ENCODE peak calls at places on chromosome 21, in eight cellular contexts. Z is CD8-positive, alpha-beta T cell; C is lower lobe of right lung; L is GM23338; Q is GM06990; B is fibroblast of lung; V is astrocyte of the spinal cord; A is tibial artery. S is an unnamed sample.

GRCh38 chr21:27201197-27201596 is 234.3 kb upstream of the ADAMTS5 start:
- DNase-seq in Z (no peak), B (peak), Q (no peak), C (no peak), A (no peak), V (peak), L (no peak), S (no peak)

GRCh38 chr21:44956356-44957046 is 16.7 kb downstream of the SLX9 start:
- DNase-seq in V (no peak), Q (no peak), L (no peak), B (no peak), A (peak), C (peak), Z (no peak), S (no peak)

GRCh38 chr21:20943476-20944085 is 54.6 kb upstream of the NCAM2 start:
- DNase-seq in C (no peak), L (no peak), Q (no peak), V (no peak), Z (no peak), B (no peak), A (no peak), S (no peak)

GRCh38 chr21:37669249-37669648 is 247.0 kb downstream of the KCNJ6 start:
- DNase-seq in Z (no peak), C (no peak), L (no peak), B (no peak), A (no peak), Q (no peak), V (no peak), S (no peak)

GRCh38 chr21:34027727-34028461 is 45.5 kb upstream of the MRPS6 start:
- DNase-seq in B (no peak), L (no peak), C (no peak), Q (no peak), Z (no peak), V (no peak), A (no peak), S (no peak)

GRCh38 chr21:34878501-34878900 is 170.6 kb downstream of the RUNX1 start:
- DNase-seq in A (no peak), L (no peak), B (no peak), Z (no peak), C (peak), V (no peak), Q (no peak), S (no peak)

GRCh38 chr21:16279658-16280581 is 550.1 kb downstream of the USP25 start:
- DNase-seq in V (peak), C (no peak), A (no peak), L (peak), Z (no peak), B (peak), Q (no peak), S (no peak)

GRCh38 chr21:31801551-31802234 is 69.8 kb upstream of the SCAF4 start:
- DNase-seq in B (no peak), Z (no peak), Q (no peak), L (no peak), V (no peak), A (no peak), C (no peak), S (no peak)

GRCh38 chr21:27475363-27475955 is 508.6 kb upstream of the ADAMTS5 start:
- DNase-seq in Z (no peak), C (no peak), L (no peak), A (no peak), B (no peak), Q (no peak), V (no peak), S (no peak)

GRCh38 chr21:37341254-37341960 is 25.2 kb upstream of the DYRK1A start:
- DNase-seq in Z (no peak), V (no peak), Q (no peak), B (no peak), A (no peak), L (no peak), C (no peak), S (no peak)

GRCh38 chr21:34833465-34833864 is 164.7 kb downstream of the CLIC6 start:
- DNase-seq in A (no peak), C (no peak), B (no peak), Q (no peak), V (no peak), Z (no peak), L (no peak), S (no peak)

GRCh38 chr21:31786164-31786920 is 54.4 kb upstream of the SCAF4 start:
- DNase-seq in C (no peak), A (no peak), L (no peak), Q (no peak), Z (no peak), V (no peak), B (no peak), S (no peak)

GRCh38 chr21:45467221-45467779 is 62.3 kb downstream of the COL18A1 start:
- DNase-seq in Z (no peak), Q (no peak), A (no peak), V (no peak), L (no peak), B (no peak), C (no peak), S (no peak)

GRCh38 chr21:45465105-45465504 is 60.1 kb downstream of the COL18A1 start:
- DNase-seq in A (no peak), Z (no peak), C (no peak), V (no peak), Q (no peak), B (no peak), L (no peak), S (no peak)

GRCh38 chr21:25929859-25930520 is 195.2 kb downstream of the GABPA start:
- DNase-seq in B (peak), Q (no peak), V (peak), L (peak), C (no peak), Z (no peak), A (no peak), S (no peak)

GRCh38 chr21:28220670-28221069 is 772.0 kb downstream of the LTN1 start:
- DNase-seq in A (no peak), Q (no peak), C (no peak), L (no peak), Z (no peak), B (peak), V (no peak), S (no peak)

GRCh38 chr21:29261555-29262540 is 36.9 kb upstream of the BACH1 start:
- DNase-seq in A (no peak), Q (no peak), Z (no peak), V (no peak), L (no peak), B (no peak), C (no peak), S (peak)

GRCh38 chr21:46110499-46111192 is 12.7 kb downstream of the COL6A2 start:
- DNase-seq in C (peak), B (no peak), A (peak), Z (peak), L (peak), V (no peak), Q (no peak), S (peak)

GRCh38 chr21:44087426-44088400 is 19.5 kb upstream of the PWP2 start:
- DNase-seq in V (no peak), Q (no peak), Z (peak), B (no peak), A (no peak), C (peak), L (no peak), S (no peak)

GRCh38 chr21:28257276-28257675 is 735.4 kb downstream of the LTN1 start:
- DNase-seq in C (no peak), V (no peak), Z (no peak), A (no peak), Q (no peak), B (no peak), L (no peak), S (no peak)

GRCh38 chr21:45850181-45850580 is 131.4 kb upstream of the COL6A1 start:
- DNase-seq in B (no peak), Q (no peak), A (no peak), L (no peak), Z (no peak), C (no peak), V (no peak), S (peak)

GRCh38 chr21:45078877-45079281 is 4.5 kb downstream of the ADARB1 start:
- DNase-seq in B (peak), Z (peak), V (peak), Q (no peak), C (no peak), A (no peak), L (no peak), S (peak)

GRCh38 chr21:16842716-16843115 is 670.1 kb upstream of the CXADR start:
- DNase-seq in Q (no peak), Z (no peak), V (peak), L (no peak), A (no peak), C (no peak), B (peak), S (no peak)

GRCh38 chr21:24148461-24148860 is 1458.8 kb downstream of the MRPL39 start:
- DNase-seq in Q (no peak), V (no peak), A (no peak), L (no peak), Z (no peak), C (no peak), B (no peak), S (no peak)

GRCh38 chr21:46661211-46661625 is 25.7 kb downstream of the PRMT2 start:
- DNase-seq in L (peak), B (peak), C (peak), A (peak), V (peak), Q (peak), Z (no peak), S (no peak)

GRCh38 chr21:17427157-17427556 is 85.7 kb upstream of the CXADR start:
- DNase-seq in B (no peak), V (no peak), Q (no peak), C (no peak), A (no peak), Z (no peak), L (no peak), S (no peak)

GRCh38 chr21:36694593-36695282 is 4.2 kb upstream of the SIM2 start:
- DNase-seq in V (no peak), B (no peak), L (no peak), C (no peak), Q (no peak), Z (no peak), A (no peak), S (no peak)

GRCh38 chr21:29477941-29478340 is 179.2 kb downstream of the BACH1 start:
- DNase-seq in C (no peak), Z (no peak), V (peak), B (peak), L (no peak), A (no peak), Q (no peak), S (no peak)

GRCh38 chr21:17819878-17820232 is 699 bp upstream of the C21orf91 start:
- DNase-seq in B (no peak), V (no peak), Z (no peak), A (no peak), L (peak), C (no peak), Q (no peak), S (no peak)

GRCh38 chr21:44755227-44755626 is 43.9 kb upstream of the TSPEAR start:
- DNase-seq in B (peak), C (no peak), Z (no peak), L (no peak), V (peak), A (no peak), Q (no peak), S (no peak)

GRCh38 chr21:29376556-29376955 is 77.8 kb downstream of the BACH1 start:
- DNase-seq in Z (peak), B (peak), L (peak), A (no peak), C (peak), Q (peak), V (no peak), S (no peak)

GRCh38 chr21:27244796-27245195 is 277.9 kb upstream of the ADAMTS5 start:
- DNase-seq in C (no peak), A (no peak), V (no peak), Q (no peak), B (peak), Z (no peak), L (no peak), S (no peak)

GRCh38 chr21:22554690-22555316 is 1556.6 kb downstream of the NCAM2 start:
- DNase-seq in B (no peak), L (no peak), Z (no peak), A (no peak), V (no peak), Q (no peak), C (no peak), S (no peak)

GRCh38 chr21:45537746-45538291 is 4.4 kb downstream of the SLC19A1 start:
- DNase-seq in V (no peak), Z (no peak), Q (no peak), L (no peak), C (peak), B (no peak), A (peak), S (peak)

GRCh38 chr21:34812510-34813265 is 143.9 kb downstream of the CLIC6 start:
- DNase-seq in Q (no peak), A (no peak), V (peak), L (no peak), C (no peak), Z (no peak), B (peak), S (no peak)

GRCh38 chr21:33025106-33025470 is 647 bp upstream of the OLIG2 start:
- DNase-seq in L (peak), Z (no peak), V (no peak), Q (no peak), A (no peak), B (no peak), C (no peak), S (no peak)
- TF ChIP-seq CTCF in L (peak), Z (no peak), V (no peak), Q (no peak), A (no peak), B (no peak), C (no peak), S (no peak)

GRCh38 chr21:39123375-39123774 is 59.9 kb downstream of the PSMG1 start:
- DNase-seq in A (no peak), B (no peak), V (no peak), L (no peak), C (no peak), Q (no peak), Z (no peak), S (no peak)
- H3K4me3 ChIP-seq in A (no peak), B (no peak), V (no peak), L (no peak), C (no peak), Q (no peak), Z (no peak), S (no peak)

DNA sequence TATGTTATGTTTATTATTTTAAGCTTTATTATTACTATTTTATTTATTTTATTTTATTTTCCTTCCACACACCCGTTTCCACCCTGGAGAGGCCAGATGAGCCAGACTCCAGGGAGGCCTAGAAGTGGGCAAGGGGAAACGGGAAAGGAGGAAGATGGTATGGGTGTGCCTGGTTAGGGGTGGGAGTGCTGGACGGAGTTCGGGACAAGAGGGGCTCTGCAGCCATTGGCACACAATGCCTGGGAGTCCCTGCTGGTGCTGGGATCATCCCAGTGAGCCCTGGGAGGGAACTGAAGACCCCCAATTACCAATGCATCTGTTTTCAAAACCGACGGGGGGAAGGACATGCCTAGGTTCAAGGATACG is 468 bp upstream of the MX1 start:
- DNase-seq in C (no peak), L (no peak), V (no peak), Z (no peak), B (no peak), Q (no peak), A (peak), S (no peak)
- TF ChIP-seq CTCF in C (no peak), L (no peak), V (no peak), Z (no peak), B (no peak), Q (no peak), A (no peak), S (no peak)

GRCh38 chr21:42864812-42865211 is 14.5 kb downstream of the WDR4 start:
- DNase-seq in V (no peak), Q (no peak), A (no peak), L (no peak), B (no peak), C (no peak), Z (no peak), S (no peak)
- H3K4me3 ChIP-seq in V (no peak), Q (no peak), A (no peak), L (no peak), B (no peak), C (no peak), Z (no peak), S (no peak)